ENCODE peak calls at places on chromosome 6, in ten cellular contexts. One of them, this sample, is unnamed.

GRCh38 chr6:28719275-28719940 is 193.7 kb downstream of the GPX5 start:
- DNase-seq in NCI-H2081: no peak
- DNase-seq in NCI-H1105: no peak
- DNase-seq in HL-60: peak
- DNase-seq in hepatocyte: no peak
- DNase-seq in upper lobe of right lung: no peak
- DNase-seq in NCI-H1417: no peak
- DNase-seq in stimulated activated CD4-positive, alpha-beta T cell treated with anti-CD3 and anti-CD28 coated beads, Interleukin-2, amount 100 ng/mL, for 48 hours: peak
- DNase-seq in activated CD4-positive, CD25-positive, alpha-beta regulatory T cell: no peak
- DNase-seq in CD8-positive, alpha-beta T cell: no peak
- DNase-seq in this sample: peak

GRCh38 chr6:31446481-31446880 is 43.1 kb downstream of the MICA start:
- DNase-seq in NCI-H2081: no peak
- DNase-seq in NCI-H1105: no peak
- DNase-seq in HL-60: no peak
- DNase-seq in hepatocyte: no peak
- DNase-seq in upper lobe of right lung: no peak
- DNase-seq in NCI-H1417: no peak
- DNase-seq in stimulated activated CD4-positive, alpha-beta T cell treated with anti-CD3 and anti-CD28 coated beads, Interleukin-2, amount 100 ng/mL, for 48 hours: no peak
- DNase-seq in activated CD4-positive, CD25-positive, alpha-beta regulatory T cell: no peak
- DNase-seq in CD8-positive, alpha-beta T cell: no peak
- DNase-seq in this sample: no peak

GRCh38 chr6:158808442-158808833 is 10.7 kb downstream of the EZR start:
- DNase-seq in NCI-H2081: no peak
- DNase-seq in NCI-H1105: no peak
- DNase-seq in HL-60: no peak
- DNase-seq in hepatocyte: no peak
- DNase-seq in upper lobe of right lung: no peak
- DNase-seq in NCI-H1417: no peak
- DNase-seq in stimulated activated CD4-positive, alpha-beta T cell treated with anti-CD3 and anti-CD28 coated beads, Interleukin-2, amount 100 ng/mL, for 48 hours: no peak
- DNase-seq in activated CD4-positive, CD25-positive, alpha-beta regulatory T cell: no peak
- DNase-seq in CD8-positive, alpha-beta T cell: no peak
- DNase-seq in this sample: peak

GRCh38 chr6:129890164-129890563 is 29.0 kb upstream of the TMEM244 start:
- DNase-seq in NCI-H2081: no peak
- DNase-seq in NCI-H1105: no peak
- DNase-seq in HL-60: no peak
- DNase-seq in hepatocyte: no peak
- DNase-seq in upper lobe of right lung: no peak
- DNase-seq in NCI-H1417: no peak
- DNase-seq in stimulated activated CD4-positive, alpha-beta T cell treated with anti-CD3 and anti-CD28 coated beads, Interleukin-2, amount 100 ng/mL, for 48 hours: no peak
- DNase-seq in activated CD4-positive, CD25-positive, alpha-beta regulatory T cell: no peak
- DNase-seq in CD8-positive, alpha-beta T cell: no peak
- DNase-seq in this sample: no peak

GRCh38 chr6:39934060-39934757 is at the start of gene MOCS1:
- DNase-seq in NCI-H2081: peak
- DNase-seq in NCI-H1105: peak
- DNase-seq in HL-60: no peak
- DNase-seq in hepatocyte: peak
- DNase-seq in upper lobe of right lung: peak
- DNase-seq in NCI-H1417: peak
- DNase-seq in stimulated activated CD4-positive, alpha-beta T cell treated with anti-CD3 and anti-CD28 coated beads, Interleukin-2, amount 100 ng/mL, for 48 hours: peak
- DNase-seq in activated CD4-positive, CD25-positive, alpha-beta regulatory T cell: no peak
- DNase-seq in CD8-positive, alpha-beta T cell: peak
- DNase-seq in this sample: no peak

GRCh38 chr6:13284646-13285045 is 43.7 kb downstream of the TBC1D7 start:
- DNase-seq in NCI-H2081: no peak
- DNase-seq in NCI-H1105: no peak
- DNase-seq in HL-60: no peak
- DNase-seq in hepatocyte: no peak
- DNase-seq in upper lobe of right lung: no peak
- DNase-seq in NCI-H1417: no peak
- DNase-seq in stimulated activated CD4-positive, alpha-beta T cell treated with anti-CD3 and anti-CD28 coated beads, Interleukin-2, amount 100 ng/mL, for 48 hours: no peak
- DNase-seq in activated CD4-positive, CD25-positive, alpha-beta regulatory T cell: no peak
- DNase-seq in CD8-positive, alpha-beta T cell: no peak
- DNase-seq in this sample: no peak

GRCh38 chr6:170575250-170575649 is 9.2 kb downstream of the PDCD2 start:
- DNase-seq in NCI-H2081: no peak
- DNase-seq in NCI-H1105: no peak
- DNase-seq in HL-60: no peak
- DNase-seq in hepatocyte: peak
- DNase-seq in upper lobe of right lung: no peak
- DNase-seq in NCI-H1417: no peak
- DNase-seq in stimulated activated CD4-positive, alpha-beta T cell treated with anti-CD3 and anti-CD28 coated beads, Interleukin-2, amount 100 ng/mL, for 48 hours: no peak
- DNase-seq in activated CD4-positive, CD25-positive, alpha-beta regulatory T cell: no peak
- DNase-seq in CD8-positive, alpha-beta T cell: no peak
- DNase-seq in this sample: peak

GRCh38 chr6:20575691-20576451 is 41.6 kb downstream of the CDKAL1 start:
- DNase-seq in NCI-H2081: no peak
- DNase-seq in NCI-H1105: no peak
- DNase-seq in HL-60: no peak
- DNase-seq in hepatocyte: no peak
- DNase-seq in upper lobe of right lung: no peak
- DNase-seq in NCI-H1417: peak
- DNase-seq in stimulated activated CD4-positive, alpha-beta T cell treated with anti-CD3 and anti-CD28 coated beads, Interleukin-2, amount 100 ng/mL, for 48 hours: no peak
- DNase-seq in activated CD4-positive, CD25-positive, alpha-beta regulatory T cell: no peak
- DNase-seq in CD8-positive, alpha-beta T cell: no peak
- DNase-seq in this sample: no peak

GRCh38 chr6:11614534-11615213 is 77.1 kb downstream of the TMEM170B start:
- DNase-seq in NCI-H2081: no peak
- DNase-seq in NCI-H1105: no peak
- DNase-seq in HL-60: no peak
- DNase-seq in hepatocyte: no peak
- DNase-seq in upper lobe of right lung: no peak
- DNase-seq in NCI-H1417: no peak
- DNase-seq in stimulated activated CD4-positive, alpha-beta T cell treated with anti-CD3 and anti-CD28 coated beads, Interleukin-2, amount 100 ng/mL, for 48 hours: no peak
- DNase-seq in activated CD4-positive, CD25-positive, alpha-beta regulatory T cell: no peak
- DNase-seq in CD8-positive, alpha-beta T cell: no peak
- DNase-seq in this sample: no peak

GRCh38 chr6:36492092-36492491 is 49.3 kb downstream of the KCTD20 start:
- DNase-seq in NCI-H2081: no peak
- DNase-seq in NCI-H1105: peak
- DNase-seq in HL-60: no peak
- DNase-seq in hepatocyte: no peak
- DNase-seq in upper lobe of right lung: no peak
- DNase-seq in NCI-H1417: no peak
- DNase-seq in stimulated activated CD4-positive, alpha-beta T cell treated with anti-CD3 and anti-CD28 coated beads, Interleukin-2, amount 100 ng/mL, for 48 hours: no peak
- DNase-seq in activated CD4-positive, CD25-positive, alpha-beta regulatory T cell: no peak
- DNase-seq in CD8-positive, alpha-beta T cell: no peak
- DNase-seq in this sample: no peak

GRCh38 chr6:6251555-6252280 is 68.7 kb downstream of the F13A1 start:
- DNase-seq in NCI-H2081: no peak
- DNase-seq in NCI-H1105: no peak
- DNase-seq in HL-60: no peak
- DNase-seq in hepatocyte: no peak
- DNase-seq in upper lobe of right lung: no peak
- DNase-seq in NCI-H1417: no peak
- DNase-seq in stimulated activated CD4-positive, alpha-beta T cell treated with anti-CD3 and anti-CD28 coated beads, Interleukin-2, amount 100 ng/mL, for 48 hours: no peak
- DNase-seq in activated CD4-positive, CD25-positive, alpha-beta regulatory T cell: no peak
- DNase-seq in CD8-positive, alpha-beta T cell: no peak
- DNase-seq in this sample: no peak

GRCh38 chr6:90156861-90157260 is 139.8 kb downstream of the BACH2 start:
- DNase-seq in NCI-H2081: no peak
- DNase-seq in NCI-H1105: no peak
- DNase-seq in HL-60: no peak
- DNase-seq in hepatocyte: no peak
- DNase-seq in upper lobe of right lung: no peak
- DNase-seq in NCI-H1417: no peak
- DNase-seq in stimulated activated CD4-positive, alpha-beta T cell treated with anti-CD3 and anti-CD28 coated beads, Interleukin-2, amount 100 ng/mL, for 48 hours: no peak
- DNase-seq in activated CD4-positive, CD25-positive, alpha-beta regulatory T cell: no peak
- DNase-seq in CD8-positive, alpha-beta T cell: peak
- DNase-seq in this sample: no peak

GRCh38 chr6:4224082-4224978 is 89.0 kb upstream of the ECI2 start:
- DNase-seq in NCI-H2081: no peak
- DNase-seq in NCI-H1105: no peak
- DNase-seq in HL-60: no peak
- DNase-seq in hepatocyte: peak
- DNase-seq in upper lobe of right lung: no peak
- DNase-seq in NCI-H1417: peak
- DNase-seq in stimulated activated CD4-positive, alpha-beta T cell treated with anti-CD3 and anti-CD28 coated beads, Interleukin-2, amount 100 ng/mL, for 48 hours: no peak
- DNase-seq in activated CD4-positive, CD25-positive, alpha-beta regulatory T cell: no peak
- DNase-seq in CD8-positive, alpha-beta T cell: no peak
- DNase-seq in this sample: no peak

GRCh38 chr6:473759-474453 is 82.4 kb downstream of the IRF4 start:
- DNase-seq in NCI-H2081: no peak
- DNase-seq in NCI-H1105: no peak
- DNase-seq in HL-60: no peak
- DNase-seq in hepatocyte: no peak
- DNase-seq in upper lobe of right lung: no peak
- DNase-seq in NCI-H1417: no peak
- DNase-seq in stimulated activated CD4-positive, alpha-beta T cell treated with anti-CD3 and anti-CD28 coated beads, Interleukin-2, amount 100 ng/mL, for 48 hours: no peak
- DNase-seq in activated CD4-positive, CD25-positive, alpha-beta regulatory T cell: no peak
- DNase-seq in CD8-positive, alpha-beta T cell: no peak
- DNase-seq in this sample: no peak

GRCh38 chr6:125222531-125223455 is 69.2 kb downstream of the TPD52L1 start:
- DNase-seq in NCI-H2081: no peak
- DNase-seq in NCI-H1105: no peak
- DNase-seq in HL-60: no peak
- DNase-seq in hepatocyte: no peak
- DNase-seq in upper lobe of right lung: no peak
- DNase-seq in NCI-H1417: no peak
- DNase-seq in stimulated activated CD4-positive, alpha-beta T cell treated with anti-CD3 and anti-CD28 coated beads, Interleukin-2, amount 100 ng/mL, for 48 hours: no peak
- DNase-seq in activated CD4-positive, CD25-positive, alpha-beta regulatory T cell: no peak
- DNase-seq in CD8-positive, alpha-beta T cell: no peak
- DNase-seq in this sample: no peak

GRCh38 chr6:109002100-109002697 is 92.4 kb downstream of the SESN1 start:
- DNase-seq in NCI-H2081: no peak
- DNase-seq in NCI-H1105: no peak
- DNase-seq in HL-60: no peak
- DNase-seq in hepatocyte: peak
- DNase-seq in upper lobe of right lung: no peak
- DNase-seq in NCI-H1417: no peak
- DNase-seq in stimulated activated CD4-positive, alpha-beta T cell treated with anti-CD3 and anti-CD28 coated beads, Interleukin-2, amount 100 ng/mL, for 48 hours: no peak
- DNase-seq in activated CD4-positive, CD25-positive, alpha-beta regulatory T cell: no peak
- DNase-seq in CD8-positive, alpha-beta T cell: no peak
- DNase-seq in this sample: no peak

GRCh38 chr6:165834613-165835259 is 171.7 kb upstream of the PDE10A start:
- DNase-seq in NCI-H2081: peak
- DNase-seq in NCI-H1105: peak
- DNase-seq in HL-60: no peak
- DNase-seq in hepatocyte: peak
- DNase-seq in upper lobe of right lung: peak
- DNase-seq in NCI-H1417: peak
- DNase-seq in stimulated activated CD4-positive, alpha-beta T cell treated with anti-CD3 and anti-CD28 coated beads, Interleukin-2, amount 100 ng/mL, for 48 hours: no peak
- DNase-seq in activated CD4-positive, CD25-positive, alpha-beta regulatory T cell: no peak
- DNase-seq in CD8-positive, alpha-beta T cell: no peak
- DNase-seq in this sample: peak

GRCh38 chr6:107600936-107601335 is 111.0 kb downstream of the SOBP start:
- DNase-seq in NCI-H2081: no peak
- DNase-seq in NCI-H1105: no peak
- DNase-seq in HL-60: no peak
- DNase-seq in hepatocyte: peak
- DNase-seq in upper lobe of right lung: no peak
- DNase-seq in NCI-H1417: no peak
- DNase-seq in stimulated activated CD4-positive, alpha-beta T cell treated with anti-CD3 and anti-CD28 coated beads, Interleukin-2, amount 100 ng/mL, for 48 hours: no peak
- DNase-seq in activated CD4-positive, CD25-positive, alpha-beta regulatory T cell: no peak
- DNase-seq in CD8-positive, alpha-beta T cell: no peak
- DNase-seq in this sample: peak

GRCh38 chr6:165573671-165574070 is 89.4 kb downstream of the PDE10A start:
- DNase-seq in NCI-H2081: no peak
- DNase-seq in NCI-H1105: peak
- DNase-seq in HL-60: no peak
- DNase-seq in hepatocyte: peak
- DNase-seq in upper lobe of right lung: no peak
- DNase-seq in NCI-H1417: no peak
- DNase-seq in stimulated activated CD4-positive, alpha-beta T cell treated with anti-CD3 and anti-CD28 coated beads, Interleukin-2, amount 100 ng/mL, for 48 hours: no peak
- DNase-seq in activated CD4-positive, CD25-positive, alpha-beta regulatory T cell: no peak
- DNase-seq in CD8-positive, alpha-beta T cell: no peak
- DNase-seq in this sample: no peak

This sample was measured in HT-29.